ENCODE peak calls at places on chromosomes 7 and 10, in nine cellular contexts. N, Q, L, V, K, B, D, X and H are unnamed samples.

GRCh38 chr10:95325863-95326262 is 35.1 kb upstream of the PDLIM1 start:
- DNase-seq in B (no peak), D (no peak), N (no peak), X (no peak), K (no peak), L (no peak), V (no peak), Q (no peak), H (no peak)

GRCh38 chr7:77328669-77329068 is 87.5 kb downstream of the GSAP start:
- DNase-seq in Q (peak; percentile 31), N (no peak), D (peak; percentile 73), L (no peak), V (peak; percentile 39), B (no peak), K (no peak), X (peak; percentile 55), H (no peak)

GRCh38 chr10:98377001-98377400 is 38.0 kb downstream of the PYROXD2 start:
- DNase-seq in L (no peak), X (no peak), Q (no peak), D (no peak), N (no peak), B (no peak), V (no peak), K (no peak), H (no peak)

GRCh38 chr7:95526128-95526738 is 40.5 kb downstream of the ASB4 start:
- DNase-seq in D (no peak), N (no peak), X (no peak), L (no peak), V (no peak), B (no peak), K (no peak), Q (no peak), H (no peak)

GRCh38 chr7:47402941-47403340 is 179.0 kb downstream of the TNS3 start:
- DNase-seq in K (no peak), B (no peak), Q (no peak), N (no peak), L (no peak), D (no peak), X (no peak), V (no peak), H (no peak)

GRCh38 chr7:1716263-1717094 is 46.4 kb downstream of the ELFN1 start:
- DNase-seq in V (peak; percentile 61), D (no peak), Q (no peak), B (no peak), L (peak; percentile 52), X (peak; percentile 42), N (no peak), K (peak; percentile 2), H (no peak)

GRCh38 chr10:92689663-92690210 is at the start of gene HHEX:
- DNase-seq in B (no peak), V (peak; percentile 58), K (no peak), X (peak; percentile 85), D (peak; percentile 68), N (peak; percentile 3), Q (peak; percentile 74), L (peak; percentile 72), H (no peak)

GRCh38 chr7:12385364-12385786 is 18.3 kb downstream of the VWDE start:
- DNase-seq in L (no peak), X (no peak), V (no peak), D (no peak), N (no peak), Q (no peak), K (no peak), B (no peak), H (no peak)

GRCh38 chr10:84077728-84078127 is 61.6 kb upstream of the GHITM start:
- DNase-seq in V (no peak), X (no peak), B (no peak), Q (no peak), D (no peak), L (no peak), K (no peak), N (no peak), H (no peak)

GRCh38 chr7:44561962-44562621 is 11.6 kb downstream of the DDX56 start:
- DNase-seq in L (peak; percentile 63), V (peak; percentile 39), Q (no peak), D (peak; percentile 66), N (no peak), X (peak; percentile 39), B (no peak), K (peak; percentile 14), H (no peak)

GRCh38 chr10:14487511-14487909 is 156.8 kb upstream of the FRMD4A start:
- DNase-seq in X (peak; percentile 65), Q (no peak), V (peak; percentile 44), D (no peak), L (no peak), K (peak; percentile 8), N (no peak), B (no peak), H (no peak)

GRCh38 chr7:85095357-85095756 is 91.5 kb downstream of the SEMA3D start:
- DNase-seq in X (no peak), Q (no peak), V (no peak), N (no peak), L (no peak), D (no peak), B (no peak), K (no peak), H (no peak)

GRCh38 chr7:98229991-98230745 is 18.9 kb downstream of the BHLHA15 start:
- DNase-seq in V (no peak), K (no peak), B (no peak), N (no peak), L (no peak), Q (no peak), X (no peak), D (no peak), H (no peak)

GRCh38 chr10:129332476-129332875 is 134.6 kb upstream of the MGMT start:
- DNase-seq in B (peak; percentile 25), D (no peak), V (no peak), L (no peak), Q (peak; percentile 3), X (no peak), N (peak; percentile 3), K (peak; percentile 3), H (no peak)

GRCh38 chr7:154865984-154866685 is 136.8 kb downstream of the PAXIP1 start:
- DNase-seq in D (no peak), Q (no peak), L (no peak), V (no peak), N (no peak), K (no peak), B (no peak), X (no peak), H (no peak)

GRCh38 chr10:82308641-82309040 is 433.6 kb downstream of the NRG3 start:
- DNase-seq in V (no peak), B (no peak), N (no peak), K (no peak), L (no peak), X (no peak), Q (peak; percentile 2), D (no peak), H (no peak)

GRCh38 chr7:130961128-130961601 is 227.2 kb upstream of the KLF14 start:
- DNase-seq in V (peak; percentile 93), X (peak; percentile 89), Q (peak; percentile 97), L (peak; percentile 36), B (no peak), D (no peak), N (no peak), K (peak; percentile 28), H (no peak)

GRCh38 chr10:106680061-106680460 is 484.4 kb downstream of the SORCS1 start:
- DNase-seq in K (no peak), N (no peak), V (no peak), D (no peak), B (no peak), X (no peak), L (no peak), Q (no peak), H (no peak)

GRCh38 chr10:62063795-62064472 is 162.4 kb downstream of the ARID5B start:
- DNase-seq in N (no peak), L (no peak), Q (no peak), K (no peak), V (no peak), D (peak; percentile 34), B (no peak), X (peak; percentile 55), H (no peak)

GRCh38 chr7:44101966-44102845 is 1.9 kb upstream of the AEBP1 start:
- DNase-seq in L (peak; percentile 55), D (peak; percentile 83), B (no peak), K (peak; percentile 51), V (peak; percentile 53), Q (no peak), X (peak; percentile 58), N (no peak), H (peak; percentile 83)

GRCh38 chr7:139745330-139746143 is 32.3 kb downstream of the HIPK2 start:
- DNase-seq in L (no peak), D (no peak), K (no peak), Q (no peak), X (no peak), B (no peak), N (peak; percentile 80), V (no peak), H (no peak)

GRCh38 chr7:37394158-37394557 is 54.5 kb downstream of the ELMO1 start:
- DNase-seq in L (no peak), N (no peak), X (no peak), Q (peak; percentile 51), V (no peak), K (no peak), B (no peak), D (no peak), H (no peak)

GRCh38 chr7:46957195-46957594 is 624.7 kb downstream of the TNS3 start:
- DNase-seq in V (no peak), N (no peak), Q (no peak), L (no peak), B (no peak), X (no peak), K (no peak), D (no peak), H (no peak)

GRCh38 chr10:104297697-104298660 is 29.0 kb downstream of the GSTO2 start:
- DNase-seq in L (no peak), X (peak; percentile 57), Q (no peak), D (no peak), K (no peak), V (peak; percentile 92), N (peak; percentile 1), B (no peak), H (peak; percentile 46)

GRCh38 chr7:46006723-46007122 is 85.7 kb upstream of the IGFBP3 start:
- DNase-seq in L (no peak), V (no peak), K (no peak), X (no peak), Q (no peak), B (no peak), N (no peak), D (no peak), H (no peak)

GRCh38 chr7:149381245-149381644 is 79.6 kb downstream of the ZNF777 start:
- DNase-seq in Q (no peak), B (no peak), X (no peak), L (no peak), N (no peak), D (no peak), K (no peak), V (no peak), H (no peak)

GRCh38 chr7:33050425-33051318 is 11.9 kb downstream of the NT5C3A start:
- DNase-seq in L (peak; percentile 48), Q (peak; percentile 53), K (peak; percentile 32), N (peak; percentile 80), D (peak; percentile 53), B (no peak), V (no peak), X (peak; percentile 67), H (no peak)

GRCh38 chr7:5217396-5217795 is 27.4 kb downstream of the WIPI2 start:
- DNase-seq in D (no peak), V (no peak), L (no peak), Q (no peak), X (no peak), N (no peak), B (no peak), K (no peak), H (no peak)

GRCh38 chr10:12489357-12489756 is 140.0 kb downstream of the CAMK1D start:
- DNase-seq in L (no peak), X (no peak), N (no peak), B (no peak), V (no peak), Q (no peak), K (no peak), D (no peak), H (no peak)

GRCh38 chr10:3531097-3531645 is 253.8 kb downstream of the KLF6 start:
- DNase-seq in B (no peak), K (no peak), V (no peak), Q (no peak), X (no peak), L (no peak), N (no peak), D (no peak), H (no peak)

GRCh38 chr7:44521347-44522095 is 19.6 kb downstream of the NPC1L1 start:
- DNase-seq in N (no peak), D (no peak), X (no peak), L (no peak), V (no peak), B (no peak), Q (no peak), K (no peak), H (no peak)